ENCODE peak calls at places on chromosomes 13 and 19, in four cellular contexts. One of them, this sample, is unnamed.

GRCh38 chr19:52689804-52690394 is 44.9 kb downstream of the ZNF611 start:
- DNase-seq in aorta: peak; percentile 87
- DNase-seq in Caco-2: peak; percentile 49
- DNase-seq in left lung: peak; percentile 85
- DNase-seq in this sample: no peak

GRCh38 chr13:90477194-90477593 is 870.3 kb upstream of the MIR17HG start:
- DNase-seq in aorta: no peak
- DNase-seq in Caco-2: no peak
- DNase-seq in left lung: no peak
- DNase-seq in this sample: no peak

GRCh38 chr19:11596156-11596555 is 1.1 kb upstream of the ZNF627 start:
- DNase-seq in aorta: peak; percentile 68
- DNase-seq in Caco-2: no peak
- DNase-seq in left lung: no peak
- DNase-seq in this sample: no peak

GRCh38 chr19:48149430-48149829 is 20.7 kb downstream of the LIG1 start:
- DNase-seq in aorta: no peak
- DNase-seq in Caco-2: no peak
- DNase-seq in left lung: peak; percentile 36
- DNase-seq in this sample: no peak

GRCh38 chr19:55081773-55082022 is 6.0 kb downstream of the EPS8L1 start:
- DNase-seq in aorta: no peak
- DNase-seq in Caco-2: no peak
- DNase-seq in left lung: peak; percentile 75
- DNase-seq in this sample: no peak

GRCh38 chr13:34942732-34943674 is 933 bp downstream of the NBEA start:
- DNase-seq in aorta: peak; percentile 74
- DNase-seq in Caco-2: no peak
- DNase-seq in left lung: peak; percentile 78
- DNase-seq in this sample: peak; percentile 43

GRCh38 chr19:2811221-2811722 is 8.4 kb upstream of the ZNF554 start:
- DNase-seq in aorta: no peak
- DNase-seq in Caco-2: peak; percentile 52
- DNase-seq in left lung: peak; percentile 38
- DNase-seq in this sample: no peak

GRCh38 chr19:1084024-1084868 is 10.9 kb downstream of the POLR2E start:
- DNase-seq in aorta: peak; percentile 66
- DNase-seq in Caco-2: no peak
- DNase-seq in left lung: peak; percentile 76
- DNase-seq in this sample: no peak

GRCh38 chr13:29760561-29760960 is 89.9 kb downstream of the UBL3 start:
- DNase-seq in aorta: no peak
- DNase-seq in Caco-2: no peak
- DNase-seq in left lung: no peak
- DNase-seq in this sample: no peak

GRCh38 chr19:40702337-40703012 is 12.0 kb upstream of the NUMBL start:
- DNase-seq in aorta: no peak
- DNase-seq in Caco-2: no peak
- DNase-seq in left lung: peak; percentile 73
- DNase-seq in this sample: peak; percentile 48

GRCh38 chr19:40703029-40703755 is 12.7 kb upstream of the NUMBL start:
- DNase-seq in aorta: no peak
- DNase-seq in Caco-2: no peak
- DNase-seq in left lung: no peak
- DNase-seq in this sample: no peak

GRCh38 chr19:40705362-40705651 is 11.4 kb downstream of the COQ8B start:
- DNase-seq in aorta: peak; percentile 84
- DNase-seq in Caco-2: no peak
- DNase-seq in left lung: peak; percentile 66
- DNase-seq in this sample: no peak

GRCh38 chr19:40705950-40706619 is 10.6 kb downstream of the COQ8B start:
- DNase-seq in aorta: no peak
- DNase-seq in Caco-2: no peak
- DNase-seq in left lung: no peak
- DNase-seq in this sample: no peak

GRCh38 chr19:40704491-40705361 is 12.0 kb downstream of the COQ8B start:
- DNase-seq in aorta: no peak
- DNase-seq in Caco-2: no peak
- DNase-seq in left lung: no peak
- DNase-seq in this sample: no peak
- H3K36me3 ChIP-seq in aorta: peaks cover 3% of the 10 kb centered on the region
- H3K36me3 ChIP-seq in Caco-2: peaks cover 7% of the 10 kb centered on the region
- H3K36me3 ChIP-seq in left lung: no peaks in the 10 kb centered on the region
- H3K36me3 ChIP-seq in this sample: peaks cover 39% of the 10 kb centered on the region

DNA sequence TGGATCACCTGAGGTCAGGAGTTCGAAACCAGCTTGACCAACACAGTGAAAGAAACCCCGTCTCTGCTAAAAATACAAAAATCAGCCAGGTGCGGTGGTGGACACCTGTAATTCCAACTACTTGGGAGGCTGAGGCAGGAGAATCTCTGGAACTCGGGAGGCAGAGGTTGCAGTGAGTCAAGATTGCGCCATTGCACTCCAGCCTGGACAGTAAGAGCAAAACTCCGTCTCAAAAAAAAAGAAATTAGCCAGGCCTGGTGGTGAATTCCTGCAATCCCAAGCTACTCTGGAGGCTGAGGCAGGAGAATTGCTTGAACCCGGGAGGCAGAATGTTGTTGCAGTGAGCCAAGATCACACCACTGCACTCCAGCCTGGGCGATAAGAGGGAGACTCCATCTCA is 12.2 kb upstream of the FBXW9 start:
- DNase-seq in aorta: no peak
- DNase-seq in Caco-2: no peak
- DNase-seq in left lung: no peak
- DNase-seq in this sample: no peak
- H3K36me3 ChIP-seq in aorta: no peaks in the 10 kb centered on the region
- H3K36me3 ChIP-seq in Caco-2: peaks cover 7% of the 10 kb centered on the region
- H3K36me3 ChIP-seq in left lung: no peaks in the 10 kb centered on the region
- H3K36me3 ChIP-seq in this sample: peaks cover 94% of the 10 kb centered on the region

GRCh38 chr19:47001584-47001983 is 18.1 kb upstream of the NPAS1 start:
- DNase-seq in aorta: no peak
- DNase-seq in Caco-2: no peak
- DNase-seq in left lung: no peak
- DNase-seq in this sample: no peak
- H3K36me3 ChIP-seq in aorta: no peaks in the 10 kb centered on the region
- H3K36me3 ChIP-seq in Caco-2: peaks cover 10% of the 10 kb centered on the region
- H3K36me3 ChIP-seq in left lung: no peaks in the 10 kb centered on the region
- H3K36me3 ChIP-seq in this sample: peaks cover 27% of the 10 kb centered on the region

GRCh38 chr13:25922373-25922772 is 129.4 kb downstream of the SHISA2 start:
- DNase-seq in aorta: no peak
- DNase-seq in Caco-2: no peak
- DNase-seq in left lung: no peak
- DNase-seq in this sample: no peak
- H3K36me3 ChIP-seq in aorta: no peaks in the 10 kb centered on the region
- H3K36me3 ChIP-seq in Caco-2: no peaks in the 10 kb centered on the region
- H3K36me3 ChIP-seq in left lung: no peaks in the 10 kb centered on the region
- H3K36me3 ChIP-seq in this sample: no peaks in the 10 kb centered on the region

DNA sequence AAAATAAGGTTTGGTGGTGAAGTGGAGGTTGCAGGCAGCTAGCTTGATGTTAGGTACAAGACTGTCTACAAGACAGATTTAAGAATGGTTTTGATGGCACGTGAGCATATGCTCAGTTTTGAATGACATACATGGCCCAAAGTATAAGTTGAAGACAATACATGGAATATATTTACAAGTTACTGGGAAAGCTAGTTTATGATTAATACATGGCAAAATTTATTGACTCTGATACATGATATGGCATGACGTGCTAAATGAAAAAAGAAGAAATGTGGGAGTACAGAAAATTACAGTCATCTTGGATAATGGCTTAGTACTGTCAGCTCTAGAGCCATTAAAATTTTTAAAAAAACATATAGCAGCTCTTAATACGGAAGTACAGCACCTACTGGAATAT is 4.4 kb downstream of the KLF5 start:
- DNase-seq in aorta: no peak
- DNase-seq in Caco-2: no peak
- DNase-seq in left lung: no peak
- DNase-seq in this sample: no peak
- H3K36me3 ChIP-seq in aorta: no peaks in the 10 kb centered on the region
- H3K36me3 ChIP-seq in Caco-2: peaks cover 8% of the 10 kb centered on the region
- H3K36me3 ChIP-seq in left lung: no peaks in the 10 kb centered on the region
- H3K36me3 ChIP-seq in this sample: peaks cover 51% of the 10 kb centered on the region

This sample was measured in HAP-1.